ENCODE peak calls at places on chromosomes 12 and 14, in four cellular contexts. Q is BE2C, H is upper lobe of left lung, T is upper lobe of right lung. D is an unnamed sample.

GRCh38 chr12:69070319-69071090 is 137.5 kb upstream of the CPM start:
- DNase-seq in Q (peak), H (peak), T (no peak), D (peak)

GRCh38 chr14:99121027-99121875 is 150.7 kb downstream of the BCL11B start:
- DNase-seq in Q (no peak), H (no peak), T (no peak), D (no peak)

GRCh38 chr14:106681161-106681955 is 1155.0 kb downstream of the TMEM121 start:
- DNase-seq in Q (no peak), H (no peak), T (no peak), D (no peak)

GRCh38 chr12:32264995-32265394 is 134.4 kb upstream of the FGD4 start:
- DNase-seq in Q (no peak), H (no peak), T (no peak), D (peak)

GRCh38 chr14:106670006-106670405 is 1143.6 kb downstream of the TMEM121 start:
- DNase-seq in Q (no peak), H (no peak), T (no peak), D (no peak)

GRCh38 chr14:70641548-70642312 is at the start of gene TTC9:
- DNase-seq in Q (peak), H (peak), T (peak), D (no peak)

GRCh38 chr12:94762259-94762942 is 112.0 kb upstream of the TMCC3 start:
- DNase-seq in Q (no peak), H (no peak), T (no peak), D (peak)

GRCh38 chr14:100525615-100526014 is 61.6 kb downstream of the BEGAIN start:
- DNase-seq in Q (no peak), H (peak), T (peak), D (no peak)

GRCh38 chr14:98175436-98175835 is 1096.6 kb downstream of the BCL11B start:
- DNase-seq in Q (no peak), H (no peak), T (no peak), D (no peak)

GRCh38 chr12:24788886-24789285 is 160.0 kb downstream of the BCAT1 start:
- DNase-seq in Q (no peak), H (no peak), T (no peak), D (peak)

GRCh38 chr12:123094349-123095073 is 56.4 kb downstream of the PITPNM2 start:
- DNase-seq in Q (peak), H (no peak), T (no peak), D (peak)

GRCh38 chr14:90388437-90388836 is 8.4 kb upstream of the CALM1 start:
- DNase-seq in Q (peak), H (no peak), T (no peak), D (peak)

GRCh38 chr12:15651381-15651780 is 137.8 kb downstream of the EPS8 start:
- DNase-seq in Q (no peak), H (no peak), T (no peak), D (no peak)

GRCh38 chr12:78530065-78530765 is 334.4 kb upstream of the SYT1 start:
- DNase-seq in Q (no peak), H (no peak), T (no peak), D (peak)

GRCh38 chr12:99918003-99918402 is 66.7 kb downstream of the ANKS1B start:
- DNase-seq in Q (no peak), H (no peak), T (no peak), D (no peak)

GRCh38 chr14:102314242-102315011 is 5.1 kb upstream of the ZNF839 start:
- DNase-seq in Q (peak), H (peak), T (peak), D (peak)

DNA sequence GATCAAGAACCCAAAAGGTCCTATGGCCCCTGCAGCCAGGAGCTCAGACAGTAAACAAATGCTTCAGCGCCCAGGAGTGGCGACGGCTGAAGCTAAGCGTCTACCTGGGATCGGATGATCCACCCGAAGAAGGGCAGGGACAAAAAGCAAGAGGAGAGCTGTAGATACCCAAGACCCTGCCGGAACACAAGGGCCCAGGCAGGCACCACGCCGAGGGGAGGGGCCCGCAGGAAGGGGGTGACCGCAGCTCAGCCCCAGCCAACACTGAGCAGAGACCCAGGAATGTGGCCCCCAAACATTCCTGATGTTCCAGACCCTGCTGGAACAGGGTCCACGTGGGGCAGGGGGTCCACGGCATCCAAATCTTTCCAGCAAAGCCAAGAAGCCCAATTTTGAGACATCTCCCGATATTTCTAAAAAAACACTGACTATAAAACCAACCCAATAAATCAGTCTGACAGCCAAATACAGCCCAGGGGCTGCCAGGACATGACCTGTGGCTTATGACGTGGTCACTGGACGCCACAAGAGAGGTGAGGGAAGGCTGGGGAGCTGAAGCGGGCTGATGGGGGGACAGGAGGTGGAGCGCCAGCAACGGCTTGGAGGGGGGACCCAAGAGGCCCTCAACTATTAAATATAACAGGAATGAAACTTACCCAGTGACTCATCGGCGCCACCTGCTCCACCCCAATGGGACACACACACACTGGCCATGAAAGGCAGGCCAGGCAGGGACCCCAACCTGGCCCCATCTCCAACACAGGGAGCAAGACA is 58.9 kb downstream of the NCOR2 start:
- DNase-seq in Q (no peak), H (peak), T (no peak), D (peak)
- TF ChIP-seq CTCF in Q (peak), H (no peak), T (no peak), D (no peak)

DNA sequence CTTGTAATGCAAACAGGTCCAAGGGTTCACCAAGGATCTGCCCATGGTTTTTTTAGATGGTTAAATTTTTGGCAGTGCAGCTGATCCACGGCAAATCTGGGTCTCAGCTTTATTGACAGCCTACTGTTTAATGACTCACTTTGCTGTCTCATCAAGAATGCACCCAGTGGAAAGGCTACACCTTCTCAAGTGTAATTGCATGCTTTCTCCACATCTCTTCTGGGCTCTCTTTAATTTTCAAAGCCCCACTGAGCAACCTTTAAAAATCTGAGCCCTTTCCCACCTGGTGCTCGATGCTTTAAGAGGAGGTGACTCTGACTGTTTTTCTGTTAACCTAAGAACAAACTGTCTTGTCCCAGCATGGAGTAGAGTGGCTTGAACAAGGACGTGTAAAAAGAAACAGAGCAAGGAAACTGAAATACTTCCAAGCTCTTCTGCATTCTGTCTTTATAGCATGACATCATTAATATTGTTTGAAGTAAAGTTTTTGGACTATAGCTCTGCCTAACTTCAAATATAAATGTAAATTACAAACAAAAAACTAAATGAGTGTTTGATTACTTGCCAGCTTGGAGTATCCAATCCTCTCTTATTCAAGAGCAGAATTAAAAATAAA is 214.2 kb upstream of the KRR1 start:
- DNase-seq in Q (no peak), H (no peak), T (no peak), D (peak)
- H3K4me3 ChIP-seq in Q (no peak), H (no peak), T (no peak), D (no peak)

DNA sequence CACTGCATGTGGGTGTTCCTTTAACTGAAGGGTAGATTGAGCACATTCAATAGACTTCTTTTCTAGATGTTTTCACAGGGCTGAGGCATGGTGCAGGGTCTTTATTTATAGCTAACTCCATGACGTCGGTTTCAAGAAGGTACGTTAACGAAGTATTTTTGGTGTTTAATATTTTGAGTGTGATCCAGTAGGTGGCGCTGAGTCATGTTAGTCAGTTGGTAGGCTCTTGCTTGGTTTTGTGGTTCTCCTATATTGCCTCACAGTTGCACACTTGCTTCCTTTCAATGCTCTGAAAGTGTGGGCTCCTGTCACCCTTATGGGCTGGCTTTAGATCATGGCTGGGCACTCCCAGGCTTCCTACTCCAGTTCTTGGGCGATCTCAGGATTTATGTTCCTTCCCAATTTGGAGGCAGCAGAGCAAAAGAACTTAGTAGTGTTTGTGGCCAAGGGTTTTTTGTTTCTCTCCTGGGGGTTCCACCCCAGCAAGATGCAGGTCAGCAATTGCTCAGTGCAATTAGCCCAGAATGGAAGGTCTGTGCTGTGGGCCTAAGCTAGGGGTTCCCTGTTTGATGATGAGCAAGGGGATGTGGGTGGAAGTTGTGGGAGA is 471.6 kb upstream of the FOXG1 start:
- DNase-seq in Q (no peak), H (no peak), T (no peak), D (no peak)
- TF ChIP-seq CTCF in Q (peak), H (no peak), T (peak), D (no peak)

GRCh38 chr12:57836442-57837375 is 9.8 kb downstream of the CTDSP2 start:
- DNase-seq in Q (no peak), H (peak), T (peak), D (peak)
- H3K4me3 ChIP-seq in Q (no peak), H (no peak), T (peak), D (peak)

DNA sequence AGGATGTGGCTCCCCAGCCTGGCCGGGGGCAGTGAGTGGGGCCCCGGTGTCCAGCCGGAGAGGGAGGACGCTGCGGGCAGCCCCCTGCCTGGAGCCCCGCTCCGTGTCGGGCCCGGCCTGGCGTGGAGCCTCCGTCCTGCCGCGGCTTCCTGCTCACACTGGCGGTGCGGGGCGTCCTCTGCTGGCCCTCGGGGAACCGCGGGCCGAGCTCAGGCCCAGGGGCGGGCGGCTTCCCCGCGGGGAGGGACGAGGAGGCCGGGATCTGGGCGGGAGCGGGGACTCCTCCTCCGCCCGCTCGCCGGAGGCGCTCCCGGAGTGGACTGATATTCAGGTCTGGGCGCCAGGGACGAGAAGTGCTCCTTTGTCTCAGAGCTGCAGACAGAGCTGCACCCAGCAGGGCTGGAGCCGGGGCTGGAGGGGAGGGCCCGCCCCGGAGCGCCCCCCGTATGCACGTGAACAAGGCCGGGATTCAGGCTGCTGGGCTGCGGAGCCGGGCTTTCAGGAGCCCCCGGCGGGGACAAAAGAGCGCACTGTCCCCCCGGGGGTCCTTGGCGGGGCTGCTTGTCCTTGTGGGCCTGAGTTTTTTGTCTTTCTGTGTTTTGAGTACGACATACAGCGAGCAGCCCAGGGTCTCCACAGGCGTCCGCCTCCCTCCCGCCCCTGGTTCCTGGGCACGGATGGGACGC is 2.3 kb downstream of the MMP17 start:
- DNase-seq in Q (peak), H (peak), T (peak), D (peak)
- TF ChIP-seq CTCF in Q (peak), H (peak), T (peak), D (peak)

GRCh38 chr12:30795660-30796507 is 41.1 kb upstream of the CAPRIN2 start:
- DNase-seq in Q (peak), H (peak), T (peak), D (peak)
- H3K4me3 ChIP-seq in Q (peak), H (peak), T (peak), D (peak)

GRCh38 chr12:45388545-45388944 is 172.7 kb downstream of the ANO6 start:
- DNase-seq in Q (peak), H (no peak), T (no peak), D (peak)
- TF ChIP-seq CTCF in Q (peak), H (no peak), T (peak), D (peak)

GRCh38 chr14:21264025-21264801 is 5.0 kb downstream of the HNRNPC start:
- DNase-seq in Q (no peak), H (no peak), T (no peak), D (peak)

GRCh38 chr14:21263284-21264024 is 5.8 kb downstream of the HNRNPC start:
- DNase-seq in Q (no peak), H (no peak), T (no peak), D (peak)

GRCh38 chr14:21261824-21262223 is 7.4 kb downstream of the HNRNPC start:
- DNase-seq in Q (no peak), H (no peak), T (no peak), D (no peak)

GRCh38 chr14:21258889-21259787 is 10.1 kb downstream of the HNRNPC start:
- DNase-seq in Q (no peak), H (no peak), T (no peak), D (no peak)

DNA sequence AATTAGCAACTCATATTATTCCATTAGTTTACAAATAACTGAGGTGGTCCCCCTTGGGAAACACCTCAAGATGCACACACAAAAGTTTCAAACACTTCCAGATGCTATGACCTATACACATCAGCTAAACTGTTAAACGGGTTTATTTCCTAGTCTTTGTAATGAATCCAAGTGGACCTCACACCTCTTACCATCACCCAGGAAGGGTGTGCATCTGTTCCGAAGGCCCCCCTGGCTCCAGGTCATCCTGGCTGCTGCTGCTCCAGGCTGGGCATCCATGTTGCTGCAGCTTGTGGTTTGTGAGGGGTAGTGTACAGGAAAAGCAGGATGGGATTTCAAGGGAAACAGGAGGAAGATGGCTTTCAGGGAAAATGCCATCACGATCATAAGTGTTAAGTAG is 6.8 kb downstream of the HNRNPC start:
- DNase-seq in Q (no peak), H (no peak), T (peak), D (no peak)
- H3K4me3 ChIP-seq in Q (no peak), H (no peak), T (no peak), D (peak)

DNA sequence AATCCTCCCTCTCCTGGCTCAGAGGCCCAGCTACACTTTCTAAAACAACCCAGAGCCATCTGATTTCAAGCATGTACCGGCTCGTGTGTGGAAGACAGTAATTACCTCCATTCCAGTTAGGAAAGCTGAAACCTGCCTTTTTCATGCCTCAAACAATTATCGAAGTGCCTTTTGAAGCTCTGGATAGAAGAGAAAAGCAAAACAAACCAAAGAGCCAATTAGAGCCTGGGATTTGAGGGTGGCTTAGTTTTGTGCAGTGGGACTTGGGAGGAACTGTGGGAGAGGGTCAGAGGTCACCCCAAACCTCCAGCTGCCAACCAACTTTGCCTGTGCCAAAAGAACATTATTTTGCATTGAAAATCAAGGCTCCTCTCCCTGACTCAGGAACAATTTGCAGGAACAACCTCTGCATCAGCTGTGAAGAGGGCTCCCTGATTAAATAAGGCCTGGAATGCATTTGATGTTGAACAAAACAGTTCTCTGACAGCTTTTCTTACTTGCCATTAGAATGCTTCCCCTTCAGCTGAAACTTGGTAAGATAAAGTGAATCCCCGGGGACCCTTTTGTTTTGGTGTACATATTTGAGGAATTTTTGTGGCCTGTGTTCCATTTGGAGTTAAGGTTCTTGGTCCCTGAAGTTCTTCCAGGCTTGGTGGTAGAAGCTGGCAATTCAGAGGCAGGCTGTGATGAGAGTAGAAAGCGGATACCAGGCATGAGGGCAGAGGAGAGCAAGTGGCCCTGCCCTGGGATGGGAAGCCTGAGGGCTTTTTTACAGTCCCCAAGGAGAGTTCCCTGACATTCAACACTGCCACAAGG is 270.1 kb downstream of the ZFP36L1 start:
- DNase-seq in Q (no peak), H (no peak), T (no peak), D (peak)
- TF ChIP-seq CTCF in Q (no peak), H (no peak), T (no peak), D (no peak)

GRCh38 chr14:92687681-92688433 is 60.6 kb downstream of the LGMN start:
- DNase-seq in Q (peak), H (no peak), T (peak), D (peak)
- H3K4me3 ChIP-seq in Q (peak), H (peak), T (peak), D (peak)